ENCODE peak calls at places on chromosome 21, in four cellular contexts. K, Z, R and I are unnamed samples.

GRCh38 chr21:38266732-38267131 is 9.9 kb downstream of the KCNJ15 start:
- DNase-seq in R (no peak), Z (no peak), K (no peak), I (no peak)

GRCh38 chr21:44550807-44551206 is 498 bp downstream of the KRTAP10-2 start:
- DNase-seq in K (no peak), Z (no peak), R (no peak), I (no peak)

GRCh38 chr21:25343774-25344545 is 263.3 kb downstream of the MRPL39 start:
- DNase-seq in R (no peak), Z (no peak), K (no peak), I (no peak)

GRCh38 chr21:26587621-26588260 is 14.7 kb upstream of the CYYR1 start:
- DNase-seq in R (no peak), K (peak; percentile 94), Z (no peak), I (no peak)

GRCh38 chr21:38979271-38980196 is 173.8 kb downstream of the ETS2 start:
- DNase-seq in Z (no peak), R (peak; percentile 49), K (peak; percentile 73), I (no peak)

GRCh38 chr21:42395910-42396625 is at the start of gene TMPRSS3:
- DNase-seq in Z (peak; percentile 95), K (no peak), R (no peak), I (no peak)

GRCh38 chr21:44335266-44336059 is 3.7 kb downstream of the CFAP410 start:
- DNase-seq in R (no peak), Z (no peak), K (no peak), I (no peak)

GRCh38 chr21:37087188-37087587 is 14.1 kb downstream of the TTC3 start:
- DNase-seq in Z (peak; percentile 43), K (peak; percentile 74), R (no peak), I (no peak)

GRCh38 chr21:37088196-37088595 is 15.1 kb downstream of the TTC3 start:
- DNase-seq in Z (no peak), R (no peak), K (peak; percentile 89), I (no peak)

GRCh38 chr21:32481875-32482408 is 69.4 kb downstream of the EVA1C start:
- DNase-seq in Z (no peak), R (no peak), K (no peak), I (no peak)

GRCh38 chr21:44947930-44948331 is 8.1 kb downstream of the SLX9 start:
- DNase-seq in K (no peak), R (no peak), Z (no peak), I (no peak)

GRCh38 chr21:19781881-19782652 is 1216.1 kb upstream of the NCAM2 start:
- DNase-seq in K (no peak), R (peak; percentile 18), Z (no peak), I (no peak)

GRCh38 chr21:15654171-15654570 is 75.6 kb upstream of the USP25 start:
- DNase-seq in Z (no peak), K (no peak), R (no peak), I (no peak)

GRCh38 chr21:42820513-42821465 is 58.5 kb downstream of the WDR4 start:
- DNase-seq in Z (no peak), R (no peak), K (no peak), I (no peak)

GRCh38 chr21:31360717-31361116 is 16.7 kb upstream of the TIAM1 start:
- DNase-seq in Z (no peak), R (no peak), K (no peak), I (no peak)

GRCh38 chr21:16011719-16012118 is 281.9 kb downstream of the USP25 start:
- DNase-seq in Z (no peak), R (no peak), K (no peak), I (no peak)

GRCh38 chr21:46160563-46161179 is 5.3 kb upstream of the FTCD start:
- DNase-seq in R (no peak), K (no peak), Z (no peak), I (no peak)

GRCh38 chr21:46119565-46120271 is 21.8 kb downstream of the COL6A2 start:
- DNase-seq in R (peak; percentile 3), K (no peak), Z (no peak), I (no peak)

GRCh38 chr21:31750843-31751242 is 18.9 kb upstream of the SCAF4 start:
- DNase-seq in K (peak; percentile 23), Z (no peak), R (no peak), I (no peak)

GRCh38 chr21:16169102-16169511 is 439.3 kb downstream of the USP25 start:
- DNase-seq in Z (no peak), K (peak; percentile 81), R (no peak), I (no peak)

GRCh38 chr21:42690586-42690985 is 37.2 kb downstream of the PDE9A start:
- DNase-seq in Z (no peak), R (no peak), K (no peak), I (no peak)

GRCh38 chr21:29233611-29234540 is 64.8 kb upstream of the BACH1 start:
- DNase-seq in R (no peak), Z (no peak), K (no peak), I (no peak)

GRCh38 chr21:46604975-46605758 is at the start of gene S100B:
- DNase-seq in Z (peak; percentile 15), K (no peak), R (no peak), I (no peak)

GRCh38 chr21:45845063-45845789 is 136.3 kb upstream of the COL6A1 start:
- DNase-seq in K (peak; percentile 34), Z (no peak), R (no peak), I (no peak)

GRCh38 chr21:45542242-45542666 is at the start of gene SLC19A1:
- DNase-seq in R (peak; percentile 45), Z (peak; percentile 83), K (peak; percentile 54), I (peak; percentile 78)

GRCh38 chr21:29308456-29308783 is 9.7 kb downstream of the BACH1 start:
- DNase-seq in K (no peak), Z (no peak), R (no peak), I (no peak)

GRCh38 chr21:40254540-40255455 is 387.6 kb downstream of the PCP4 start:
- DNase-seq in Z (no peak), R (no peak), K (peak; percentile 4), I (no peak)

GRCh38 chr21:16573581-16573980 is 843.8 kb downstream of the USP25 start:
- DNase-seq in R (no peak), K (peak; percentile 62), Z (no peak), I (no peak)